ENCODE peak calls at places on chromosomes 2 and 18, in ten cellular contexts. One of them, this sample, is unnamed.

GRCh38 chr2:43071629-43072550 is 154.5 kb downstream of the ZFP36L2 start:
- DNase-seq in NCI-H1417 treated with DMSO at 0.1 percent for 48 hours: no peak
- DNase-seq in posterior vena cava: peak; percentile 90
- DNase-seq in NCI-H1694 treated with DMSO at 0.1 percent for 48 hours: no peak
- DNase-seq in effector memory CD8-positive, alpha-beta T cell: no peak
- DNase-seq in stimulated activated CD4-positive, alpha-beta T cell treated with anti-CD3 and anti-CD28 coated beads, Interleukin-1b, Interleukin-23, amount 100 ng/mL, for 4 hours: no peak
- DNase-seq in RPMI7951: no peak
- DNase-seq in NCI-H2081: no peak
- DNase-seq in stimulated activated CD8-positive, alpha-beta memory T cell treated with anti-CD3 and anti-CD28 coated beads, Interleukin-4, amount 100 ng/mL, for 4 hours: no peak
- DNase-seq in stimulated activated naive CD4-positive, alpha-beta T cell: no peak
- DNase-seq in this sample: no peak

GRCh38 chr18:36130883-36131653 is 1.4 kb downstream of the ELP2 start:
- DNase-seq in NCI-H1417 treated with DMSO at 0.1 percent for 48 hours: no peak
- DNase-seq in posterior vena cava: no peak
- DNase-seq in NCI-H1694 treated with DMSO at 0.1 percent for 48 hours: no peak
- DNase-seq in effector memory CD8-positive, alpha-beta T cell: no peak
- DNase-seq in stimulated activated CD4-positive, alpha-beta T cell treated with anti-CD3 and anti-CD28 coated beads, Interleukin-1b, Interleukin-23, amount 100 ng/mL, for 4 hours: no peak
- DNase-seq in RPMI7951: no peak
- DNase-seq in NCI-H2081: no peak
- DNase-seq in stimulated activated CD8-positive, alpha-beta memory T cell treated with anti-CD3 and anti-CD28 coated beads, Interleukin-4, amount 100 ng/mL, for 4 hours: no peak
- DNase-seq in stimulated activated naive CD4-positive, alpha-beta T cell: no peak
- DNase-seq in this sample: no peak

GRCh38 chr2:212213191-212213590 is 325.4 kb downstream of the ERBB4 start:
- DNase-seq in NCI-H1417 treated with DMSO at 0.1 percent for 48 hours: no peak
- DNase-seq in posterior vena cava: no peak
- DNase-seq in NCI-H1694 treated with DMSO at 0.1 percent for 48 hours: no peak
- DNase-seq in effector memory CD8-positive, alpha-beta T cell: no peak
- DNase-seq in stimulated activated CD4-positive, alpha-beta T cell treated with anti-CD3 and anti-CD28 coated beads, Interleukin-1b, Interleukin-23, amount 100 ng/mL, for 4 hours: no peak
- DNase-seq in RPMI7951: no peak
- DNase-seq in NCI-H2081: no peak
- DNase-seq in stimulated activated CD8-positive, alpha-beta memory T cell treated with anti-CD3 and anti-CD28 coated beads, Interleukin-4, amount 100 ng/mL, for 4 hours: no peak
- DNase-seq in stimulated activated naive CD4-positive, alpha-beta T cell: no peak
- DNase-seq in this sample: no peak

GRCh38 chr2:47086054-47086471 is 69.0 kb downstream of the STPG4 start:
- DNase-seq in NCI-H1417 treated with DMSO at 0.1 percent for 48 hours: no peak
- DNase-seq in posterior vena cava: peak; percentile 78
- DNase-seq in NCI-H1694 treated with DMSO at 0.1 percent for 48 hours: no peak
- DNase-seq in effector memory CD8-positive, alpha-beta T cell: no peak
- DNase-seq in stimulated activated CD4-positive, alpha-beta T cell treated with anti-CD3 and anti-CD28 coated beads, Interleukin-1b, Interleukin-23, amount 100 ng/mL, for 4 hours: no peak
- DNase-seq in RPMI7951: no peak
- DNase-seq in NCI-H2081: no peak
- DNase-seq in stimulated activated CD8-positive, alpha-beta memory T cell treated with anti-CD3 and anti-CD28 coated beads, Interleukin-4, amount 100 ng/mL, for 4 hours: no peak
- DNase-seq in stimulated activated naive CD4-positive, alpha-beta T cell: no peak
- DNase-seq in this sample: no peak

GRCh38 chr18:33440011-33440383 is 524 bp downstream of the CCDC178 start:
- DNase-seq in NCI-H1417 treated with DMSO at 0.1 percent for 48 hours: no peak
- DNase-seq in posterior vena cava: peak; percentile 81
- DNase-seq in NCI-H1694 treated with DMSO at 0.1 percent for 48 hours: peak; percentile 61
- DNase-seq in effector memory CD8-positive, alpha-beta T cell: no peak
- DNase-seq in stimulated activated CD4-positive, alpha-beta T cell treated with anti-CD3 and anti-CD28 coated beads, Interleukin-1b, Interleukin-23, amount 100 ng/mL, for 4 hours: no peak
- DNase-seq in RPMI7951: peak; percentile 1
- DNase-seq in NCI-H2081: peak; percentile 60
- DNase-seq in stimulated activated CD8-positive, alpha-beta memory T cell treated with anti-CD3 and anti-CD28 coated beads, Interleukin-4, amount 100 ng/mL, for 4 hours: no peak
- DNase-seq in stimulated activated naive CD4-positive, alpha-beta T cell: no peak
- DNase-seq in this sample: peak; percentile 35

GRCh38 chr2:237674731-237675276 is 47.4 kb downstream of the LRRFIP1 start:
- DNase-seq in NCI-H1417 treated with DMSO at 0.1 percent for 48 hours: peak; percentile 39
- DNase-seq in posterior vena cava: peak; percentile 97
- DNase-seq in NCI-H1694 treated with DMSO at 0.1 percent for 48 hours: no peak
- DNase-seq in effector memory CD8-positive, alpha-beta T cell: peak; percentile 89
- DNase-seq in stimulated activated CD4-positive, alpha-beta T cell treated with anti-CD3 and anti-CD28 coated beads, Interleukin-1b, Interleukin-23, amount 100 ng/mL, for 4 hours: peak; percentile 53
- DNase-seq in RPMI7951: peak; percentile 91
- DNase-seq in NCI-H2081: peak; percentile 83
- DNase-seq in stimulated activated CD8-positive, alpha-beta memory T cell treated with anti-CD3 and anti-CD28 coated beads, Interleukin-4, amount 100 ng/mL, for 4 hours: peak; percentile 63
- DNase-seq in stimulated activated naive CD4-positive, alpha-beta T cell: peak; percentile 85
- DNase-seq in this sample: peak; percentile 75

GRCh38 chr2:168371273-168371992 is 84.6 kb upstream of the CERS6 start:
- DNase-seq in NCI-H1417 treated with DMSO at 0.1 percent for 48 hours: no peak
- DNase-seq in posterior vena cava: peak; percentile 72
- DNase-seq in NCI-H1694 treated with DMSO at 0.1 percent for 48 hours: no peak
- DNase-seq in effector memory CD8-positive, alpha-beta T cell: no peak
- DNase-seq in stimulated activated CD4-positive, alpha-beta T cell treated with anti-CD3 and anti-CD28 coated beads, Interleukin-1b, Interleukin-23, amount 100 ng/mL, for 4 hours: no peak
- DNase-seq in RPMI7951: no peak
- DNase-seq in NCI-H2081: no peak
- DNase-seq in stimulated activated CD8-positive, alpha-beta memory T cell treated with anti-CD3 and anti-CD28 coated beads, Interleukin-4, amount 100 ng/mL, for 4 hours: no peak
- DNase-seq in stimulated activated naive CD4-positive, alpha-beta T cell: no peak
- DNase-seq in this sample: no peak

GRCh38 chr2:212974692-212975091 is 176.7 kb downstream of the IKZF2 start:
- DNase-seq in NCI-H1417 treated with DMSO at 0.1 percent for 48 hours: no peak
- DNase-seq in posterior vena cava: no peak
- DNase-seq in NCI-H1694 treated with DMSO at 0.1 percent for 48 hours: no peak
- DNase-seq in effector memory CD8-positive, alpha-beta T cell: no peak
- DNase-seq in stimulated activated CD4-positive, alpha-beta T cell treated with anti-CD3 and anti-CD28 coated beads, Interleukin-1b, Interleukin-23, amount 100 ng/mL, for 4 hours: no peak
- DNase-seq in RPMI7951: peak; percentile 46
- DNase-seq in NCI-H2081: no peak
- DNase-seq in stimulated activated CD8-positive, alpha-beta memory T cell treated with anti-CD3 and anti-CD28 coated beads, Interleukin-4, amount 100 ng/mL, for 4 hours: no peak
- DNase-seq in stimulated activated naive CD4-positive, alpha-beta T cell: no peak
- DNase-seq in this sample: peak; percentile 99

GRCh38 chr2:161033059-161033660 is 127.1 kb upstream of the TANK start:
- DNase-seq in NCI-H1417 treated with DMSO at 0.1 percent for 48 hours: no peak
- DNase-seq in posterior vena cava: no peak
- DNase-seq in NCI-H1694 treated with DMSO at 0.1 percent for 48 hours: no peak
- DNase-seq in effector memory CD8-positive, alpha-beta T cell: no peak
- DNase-seq in stimulated activated CD4-positive, alpha-beta T cell treated with anti-CD3 and anti-CD28 coated beads, Interleukin-1b, Interleukin-23, amount 100 ng/mL, for 4 hours: no peak
- DNase-seq in RPMI7951: peak; percentile 18
- DNase-seq in NCI-H2081: no peak
- DNase-seq in stimulated activated CD8-positive, alpha-beta memory T cell treated with anti-CD3 and anti-CD28 coated beads, Interleukin-4, amount 100 ng/mL, for 4 hours: no peak
- DNase-seq in stimulated activated naive CD4-positive, alpha-beta T cell: no peak
- DNase-seq in this sample: peak; percentile 91

GRCh38 chr2:19648583-19648982 is 253.2 kb downstream of the TTC32 start:
- DNase-seq in NCI-H1417 treated with DMSO at 0.1 percent for 48 hours: no peak
- DNase-seq in posterior vena cava: peak; percentile 88
- DNase-seq in NCI-H1694 treated with DMSO at 0.1 percent for 48 hours: no peak
- DNase-seq in effector memory CD8-positive, alpha-beta T cell: no peak
- DNase-seq in stimulated activated CD4-positive, alpha-beta T cell treated with anti-CD3 and anti-CD28 coated beads, Interleukin-1b, Interleukin-23, amount 100 ng/mL, for 4 hours: no peak
- DNase-seq in RPMI7951: peak; percentile 88
- DNase-seq in NCI-H2081: no peak
- DNase-seq in stimulated activated CD8-positive, alpha-beta memory T cell treated with anti-CD3 and anti-CD28 coated beads, Interleukin-4, amount 100 ng/mL, for 4 hours: no peak
- DNase-seq in stimulated activated naive CD4-positive, alpha-beta T cell: no peak
- DNase-seq in this sample: peak; percentile 92

GRCh38 chr2:128215897-128216645 is 102.6 kb downstream of the HS6ST1 start:
- DNase-seq in NCI-H1417 treated with DMSO at 0.1 percent for 48 hours: no peak
- DNase-seq in posterior vena cava: peak; percentile 28
- DNase-seq in NCI-H1694 treated with DMSO at 0.1 percent for 48 hours: no peak
- DNase-seq in effector memory CD8-positive, alpha-beta T cell: no peak
- DNase-seq in stimulated activated CD4-positive, alpha-beta T cell treated with anti-CD3 and anti-CD28 coated beads, Interleukin-1b, Interleukin-23, amount 100 ng/mL, for 4 hours: no peak
- DNase-seq in RPMI7951: peak; percentile 9
- DNase-seq in NCI-H2081: no peak
- DNase-seq in stimulated activated CD8-positive, alpha-beta memory T cell treated with anti-CD3 and anti-CD28 coated beads, Interleukin-4, amount 100 ng/mL, for 4 hours: no peak
- DNase-seq in stimulated activated naive CD4-positive, alpha-beta T cell: no peak
- DNase-seq in this sample: peak; percentile 56

GRCh38 chr2:138877421-138877820 is 97.2 kb upstream of the NXPH2 start:
- DNase-seq in NCI-H1417 treated with DMSO at 0.1 percent for 48 hours: no peak
- DNase-seq in posterior vena cava: no peak
- DNase-seq in NCI-H1694 treated with DMSO at 0.1 percent for 48 hours: no peak
- DNase-seq in effector memory CD8-positive, alpha-beta T cell: no peak
- DNase-seq in stimulated activated CD4-positive, alpha-beta T cell treated with anti-CD3 and anti-CD28 coated beads, Interleukin-1b, Interleukin-23, amount 100 ng/mL, for 4 hours: no peak
- DNase-seq in RPMI7951: no peak
- DNase-seq in NCI-H2081: no peak
- DNase-seq in stimulated activated CD8-positive, alpha-beta memory T cell treated with anti-CD3 and anti-CD28 coated beads, Interleukin-4, amount 100 ng/mL, for 4 hours: no peak
- DNase-seq in stimulated activated naive CD4-positive, alpha-beta T cell: no peak
- DNase-seq in this sample: no peak

GRCh38 chr2:69642709-69643601 is 584 bp downstream of the AAK1 start:
- DNase-seq in NCI-H1417 treated with DMSO at 0.1 percent for 48 hours: peak; percentile 19
- DNase-seq in posterior vena cava: peak; percentile 85
- DNase-seq in NCI-H1694 treated with DMSO at 0.1 percent for 48 hours: peak; percentile 40
- DNase-seq in effector memory CD8-positive, alpha-beta T cell: peak; percentile 33
- DNase-seq in stimulated activated CD4-positive, alpha-beta T cell treated with anti-CD3 and anti-CD28 coated beads, Interleukin-1b, Interleukin-23, amount 100 ng/mL, for 4 hours: peak; percentile 46
- DNase-seq in RPMI7951: peak; percentile 85
- DNase-seq in NCI-H2081: peak; percentile 30
- DNase-seq in stimulated activated CD8-positive, alpha-beta memory T cell treated with anti-CD3 and anti-CD28 coated beads, Interleukin-4, amount 100 ng/mL, for 4 hours: no peak
- DNase-seq in stimulated activated naive CD4-positive, alpha-beta T cell: peak; percentile 78
- DNase-seq in this sample: peak; percentile 83

GRCh38 chr2:106057206-106057605 is 136.9 kb downstream of the UXS1 start:
- DNase-seq in NCI-H1417 treated with DMSO at 0.1 percent for 48 hours: no peak
- DNase-seq in posterior vena cava: no peak
- DNase-seq in NCI-H1694 treated with DMSO at 0.1 percent for 48 hours: no peak
- DNase-seq in effector memory CD8-positive, alpha-beta T cell: peak; percentile 26
- DNase-seq in stimulated activated CD4-positive, alpha-beta T cell treated with anti-CD3 and anti-CD28 coated beads, Interleukin-1b, Interleukin-23, amount 100 ng/mL, for 4 hours: no peak
- DNase-seq in RPMI7951: no peak
- DNase-seq in NCI-H2081: no peak
- DNase-seq in stimulated activated CD8-positive, alpha-beta memory T cell treated with anti-CD3 and anti-CD28 coated beads, Interleukin-4, amount 100 ng/mL, for 4 hours: peak; percentile 30
- DNase-seq in stimulated activated naive CD4-positive, alpha-beta T cell: peak; percentile 37
- DNase-seq in this sample: no peak

GRCh38 chr2:126657636-126658315 is 1.8 kb downstream of the GYPC start:
- DNase-seq in NCI-H1417 treated with DMSO at 0.1 percent for 48 hours: no peak
- DNase-seq in posterior vena cava: peak; percentile 95
- DNase-seq in NCI-H1694 treated with DMSO at 0.1 percent for 48 hours: no peak
- DNase-seq in effector memory CD8-positive, alpha-beta T cell: peak; percentile 66
- DNase-seq in stimulated activated CD4-positive, alpha-beta T cell treated with anti-CD3 and anti-CD28 coated beads, Interleukin-1b, Interleukin-23, amount 100 ng/mL, for 4 hours: peak; percentile 38
- DNase-seq in RPMI7951: peak; percentile 100
- DNase-seq in NCI-H2081: no peak
- DNase-seq in stimulated activated CD8-positive, alpha-beta memory T cell treated with anti-CD3 and anti-CD28 coated beads, Interleukin-4, amount 100 ng/mL, for 4 hours: peak; percentile 52
- DNase-seq in stimulated activated naive CD4-positive, alpha-beta T cell: peak; percentile 75
- DNase-seq in this sample: peak; percentile 98

GRCh38 chr2:164910091-164910899 is 45.0 kb downstream of the SLC38A11 start:
- DNase-seq in NCI-H1417 treated with DMSO at 0.1 percent for 48 hours: no peak
- DNase-seq in posterior vena cava: no peak
- DNase-seq in NCI-H1694 treated with DMSO at 0.1 percent for 48 hours: peak; percentile 80
- DNase-seq in effector memory CD8-positive, alpha-beta T cell: no peak
- DNase-seq in stimulated activated CD4-positive, alpha-beta T cell treated with anti-CD3 and anti-CD28 coated beads, Interleukin-1b, Interleukin-23, amount 100 ng/mL, for 4 hours: no peak
- DNase-seq in RPMI7951: peak; percentile 29
- DNase-seq in NCI-H2081: no peak
- DNase-seq in stimulated activated CD8-positive, alpha-beta memory T cell treated with anti-CD3 and anti-CD28 coated beads, Interleukin-4, amount 100 ng/mL, for 4 hours: no peak
- DNase-seq in stimulated activated naive CD4-positive, alpha-beta T cell: no peak
- DNase-seq in this sample: peak; percentile 95

GRCh38 chr2:177302552-177302951 is 38.0 kb upstream of the NFE2L2 start:
- DNase-seq in NCI-H1417 treated with DMSO at 0.1 percent for 48 hours: no peak
- DNase-seq in posterior vena cava: no peak
- DNase-seq in NCI-H1694 treated with DMSO at 0.1 percent for 48 hours: no peak
- DNase-seq in effector memory CD8-positive, alpha-beta T cell: no peak
- DNase-seq in stimulated activated CD4-positive, alpha-beta T cell treated with anti-CD3 and anti-CD28 coated beads, Interleukin-1b, Interleukin-23, amount 100 ng/mL, for 4 hours: no peak
- DNase-seq in RPMI7951: no peak
- DNase-seq in NCI-H2081: no peak
- DNase-seq in stimulated activated CD8-positive, alpha-beta memory T cell treated with anti-CD3 and anti-CD28 coated beads, Interleukin-4, amount 100 ng/mL, for 4 hours: no peak
- DNase-seq in stimulated activated naive CD4-positive, alpha-beta T cell: no peak
- DNase-seq in this sample: no peak

GRCh38 chr18:44826418-44827259 is 146.0 kb downstream of the SETBP1 start:
- DNase-seq in NCI-H1417 treated with DMSO at 0.1 percent for 48 hours: peak; percentile 46
- DNase-seq in posterior vena cava: no peak
- DNase-seq in NCI-H1694 treated with DMSO at 0.1 percent for 48 hours: peak; percentile 8
- DNase-seq in effector memory CD8-positive, alpha-beta T cell: no peak
- DNase-seq in stimulated activated CD4-positive, alpha-beta T cell treated with anti-CD3 and anti-CD28 coated beads, Interleukin-1b, Interleukin-23, amount 100 ng/mL, for 4 hours: no peak
- DNase-seq in RPMI7951: peak; percentile 89
- DNase-seq in NCI-H2081: peak; percentile 53
- DNase-seq in stimulated activated CD8-positive, alpha-beta memory T cell treated with anti-CD3 and anti-CD28 coated beads, Interleukin-4, amount 100 ng/mL, for 4 hours: no peak
- DNase-seq in stimulated activated naive CD4-positive, alpha-beta T cell: no peak
- DNase-seq in this sample: peak; percentile 62

GRCh38 chr2:15656090-15656489 is 64.4 kb downstream of the DDX1 start:
- DNase-seq in NCI-H1417 treated with DMSO at 0.1 percent for 48 hours: no peak
- DNase-seq in posterior vena cava: no peak
- DNase-seq in NCI-H1694 treated with DMSO at 0.1 percent for 48 hours: no peak
- DNase-seq in effector memory CD8-positive, alpha-beta T cell: no peak
- DNase-seq in stimulated activated CD4-positive, alpha-beta T cell treated with anti-CD3 and anti-CD28 coated beads, Interleukin-1b, Interleukin-23, amount 100 ng/mL, for 4 hours: no peak
- DNase-seq in RPMI7951: no peak
- DNase-seq in NCI-H2081: no peak
- DNase-seq in stimulated activated CD8-positive, alpha-beta memory T cell treated with anti-CD3 and anti-CD28 coated beads, Interleukin-4, amount 100 ng/mL, for 4 hours: no peak
- DNase-seq in stimulated activated naive CD4-positive, alpha-beta T cell: no peak
- DNase-seq in this sample: no peak

GRCh38 chr18:79394438-79395307 is 1.1 kb upstream of the NFATC1 start:
- DNase-seq in NCI-H1417 treated with DMSO at 0.1 percent for 48 hours: no peak
- DNase-seq in posterior vena cava: peak; percentile 88
- DNase-seq in NCI-H1694 treated with DMSO at 0.1 percent for 48 hours: peak; percentile 5
- DNase-seq in effector memory CD8-positive, alpha-beta T cell: peak; percentile 45
- DNase-seq in stimulated activated CD4-positive, alpha-beta T cell treated with anti-CD3 and anti-CD28 coated beads, Interleukin-1b, Interleukin-23, amount 100 ng/mL, for 4 hours: peak; percentile 60
- DNase-seq in RPMI7951: peak; percentile 32
- DNase-seq in NCI-H2081: peak; percentile 9
- DNase-seq in stimulated activated CD8-positive, alpha-beta memory T cell treated with anti-CD3 and anti-CD28 coated beads, Interleukin-4, amount 100 ng/mL, for 4 hours: peak; percentile 71
- DNase-seq in stimulated activated naive CD4-positive, alpha-beta T cell: peak; percentile 45
- DNase-seq in this sample: no peak

GRCh38 chr18:70362258-70362657 is 73.4 kb downstream of the SOCS6 start:
- DNase-seq in NCI-H1417 treated with DMSO at 0.1 percent for 48 hours: no peak
- DNase-seq in posterior vena cava: no peak
- DNase-seq in NCI-H1694 treated with DMSO at 0.1 percent for 48 hours: no peak
- DNase-seq in effector memory CD8-positive, alpha-beta T cell: no peak
- DNase-seq in stimulated activated CD4-positive, alpha-beta T cell treated with anti-CD3 and anti-CD28 coated beads, Interleukin-1b, Interleukin-23, amount 100 ng/mL, for 4 hours: no peak
- DNase-seq in RPMI7951: no peak
- DNase-seq in NCI-H2081: no peak
- DNase-seq in stimulated activated CD8-positive, alpha-beta memory T cell treated with anti-CD3 and anti-CD28 coated beads, Interleukin-4, amount 100 ng/mL, for 4 hours: no peak
- DNase-seq in stimulated activated naive CD4-positive, alpha-beta T cell: no peak
- DNase-seq in this sample: no peak

GRCh38 chr2:99977947-99978346 is 164.4 kb downstream of the AFF3 start:
- DNase-seq in NCI-H1417 treated with DMSO at 0.1 percent for 48 hours: no peak
- DNase-seq in posterior vena cava: no peak
- DNase-seq in NCI-H1694 treated with DMSO at 0.1 percent for 48 hours: no peak
- DNase-seq in effector memory CD8-positive, alpha-beta T cell: no peak
- DNase-seq in stimulated activated CD4-positive, alpha-beta T cell treated with anti-CD3 and anti-CD28 coated beads, Interleukin-1b, Interleukin-23, amount 100 ng/mL, for 4 hours: no peak
- DNase-seq in RPMI7951: no peak
- DNase-seq in NCI-H2081: no peak
- DNase-seq in stimulated activated CD8-positive, alpha-beta memory T cell treated with anti-CD3 and anti-CD28 coated beads, Interleukin-4, amount 100 ng/mL, for 4 hours: no peak
- DNase-seq in stimulated activated naive CD4-positive, alpha-beta T cell: no peak
- DNase-seq in this sample: no peak

GRCh38 chr2:200475795-200476194 is 34.1 kb downstream of the KCTD18 start:
- DNase-seq in NCI-H1417 treated with DMSO at 0.1 percent for 48 hours: no peak
- DNase-seq in posterior vena cava: no peak
- DNase-seq in NCI-H1694 treated with DMSO at 0.1 percent for 48 hours: no peak
- DNase-seq in effector memory CD8-positive, alpha-beta T cell: no peak
- DNase-seq in stimulated activated CD4-positive, alpha-beta T cell treated with anti-CD3 and anti-CD28 coated beads, Interleukin-1b, Interleukin-23, amount 100 ng/mL, for 4 hours: no peak
- DNase-seq in RPMI7951: no peak
- DNase-seq in NCI-H2081: no peak
- DNase-seq in stimulated activated CD8-positive, alpha-beta memory T cell treated with anti-CD3 and anti-CD28 coated beads, Interleukin-4, amount 100 ng/mL, for 4 hours: no peak
- DNase-seq in stimulated activated naive CD4-positive, alpha-beta T cell: no peak
- DNase-seq in this sample: no peak

GRCh38 chr2:23425338-23425871 is 40.4 kb downstream of the KLHL29 start:
- DNase-seq in NCI-H1417 treated with DMSO at 0.1 percent for 48 hours: no peak
- DNase-seq in posterior vena cava: no peak
- DNase-seq in NCI-H1694 treated with DMSO at 0.1 percent for 48 hours: no peak
- DNase-seq in effector memory CD8-positive, alpha-beta T cell: no peak
- DNase-seq in stimulated activated CD4-positive, alpha-beta T cell treated with anti-CD3 and anti-CD28 coated beads, Interleukin-1b, Interleukin-23, amount 100 ng/mL, for 4 hours: no peak
- DNase-seq in RPMI7951: no peak
- DNase-seq in NCI-H2081: no peak
- DNase-seq in stimulated activated CD8-positive, alpha-beta memory T cell treated with anti-CD3 and anti-CD28 coated beads, Interleukin-4, amount 100 ng/mL, for 4 hours: no peak
- DNase-seq in stimulated activated naive CD4-positive, alpha-beta T cell: no peak
- DNase-seq in this sample: no peak

GRCh38 chr2:9083287-9083686 is 79.8 kb upstream of the MBOAT2 start:
- DNase-seq in NCI-H1417 treated with DMSO at 0.1 percent for 48 hours: no peak
- DNase-seq in posterior vena cava: no peak
- DNase-seq in NCI-H1694 treated with DMSO at 0.1 percent for 48 hours: no peak
- DNase-seq in effector memory CD8-positive, alpha-beta T cell: no peak
- DNase-seq in stimulated activated CD4-positive, alpha-beta T cell treated with anti-CD3 and anti-CD28 coated beads, Interleukin-1b, Interleukin-23, amount 100 ng/mL, for 4 hours: no peak
- DNase-seq in RPMI7951: no peak
- DNase-seq in NCI-H2081: no peak
- DNase-seq in stimulated activated CD8-positive, alpha-beta memory T cell treated with anti-CD3 and anti-CD28 coated beads, Interleukin-4, amount 100 ng/mL, for 4 hours: no peak
- DNase-seq in stimulated activated naive CD4-positive, alpha-beta T cell: no peak
- DNase-seq in this sample: no peak